ENCODE peak calls at places on chromosomes 12 and 14, in nine cellular contexts. M, P, W, C, A, B, U, V and N are unnamed samples.

GRCh38 chr12:119044094-119044493 is 62.8 kb downstream of the SRRM4 start:
- DNase-seq in P (no peak), U (no peak), B (no peak), A (no peak), C (no peak), M (no peak), W (no peak), V (no peak), N (no peak)

GRCh38 chr12:52649066-52649465 is 2.9 kb downstream of the KRT2 start:
- DNase-seq in M (no peak), C (no peak), B (no peak), P (no peak), A (no peak), W (no peak), U (no peak), V (no peak), N (no peak)

GRCh38 chr14:37588667-37588955 is 6.4 kb downstream of the FOXA1 start:
- DNase-seq in V (no peak), A (no peak), W (no peak), U (no peak), B (no peak), P (no peak), C (no peak), M (no peak), N (no peak)

GRCh38 chr12:122413516-122414404 is 8.7 kb downstream of the CLIP1 start:
- DNase-seq in P (no peak), A (no peak), V (no peak), W (no peak), C (peak; percentile 97), M (no peak), B (peak; percentile 50), U (no peak), N (no peak)

GRCh38 chr12:109915171-109916040 is 15.3 kb downstream of the TCHP start:
- DNase-seq in W (no peak), P (no peak), A (no peak), C (no peak), V (no peak), B (no peak), U (peak; percentile 68), M (no peak), N (no peak)

GRCh38 chr14:33569844-33570716 is 380.8 kb downstream of the EGLN3 start:
- DNase-seq in W (no peak), M (no peak), V (no peak), A (no peak), U (no peak), P (no peak), C (no peak), B (peak; percentile 35), N (no peak)

GRCh38 chr14:104094709-104095425 is 9.4 kb downstream of the ASPG start:
- DNase-seq in U (peak; percentile 88), V (peak; percentile 76), B (peak; percentile 55), A (no peak), C (peak; percentile 79), M (no peak), W (peak; percentile 68), P (no peak), N (no peak)

GRCh38 chr14:91138511-91139359 is 24.9 kb downstream of the DGLUCY start:
- DNase-seq in B (peak; percentile 48), W (no peak), V (no peak), M (no peak), U (no peak), P (no peak), C (peak; percentile 78), A (no peak), N (no peak)

GRCh38 chr12:115451785-115452736 is 768.1 kb upstream of the TBX3 start:
- DNase-seq in C (peak; percentile 4), V (peak; percentile 60), P (peak; percentile 10), A (no peak), B (peak; percentile 65), U (no peak), W (no peak), M (no peak), N (no peak)

GRCh38 chr14:84006643-84007137 is 1523.3 kb upstream of the FLRT2 start:
- DNase-seq in U (no peak), W (no peak), V (peak; percentile 1), B (no peak), P (no peak), A (no peak), M (no peak), C (peak; percentile 74), N (no peak)

GRCh38 chr14:70976591-70976990 is 69.3 kb downstream of the PCNX1 start:
- DNase-seq in C (no peak), V (no peak), W (no peak), U (no peak), P (no peak), M (no peak), A (no peak), B (no peak), N (no peak)

GRCh38 chr14:32514236-32514635 is 185.1 kb downstream of the AKAP6 start:
- DNase-seq in P (peak; percentile 4), V (no peak), W (no peak), C (no peak), B (peak; percentile 18), A (no peak), M (no peak), U (no peak), N (no peak)
- H3K27ac ChIP-seq in P (no peak overlapping the region), V (no peak overlapping the region), W (no peak overlapping the region), C (no peak overlapping the region), B (peak overlapping the region; percentile 52), A (no peak overlapping the region), M (no peak overlapping the region), U (no peak overlapping the region), N (no peak overlapping the region)

DNA sequence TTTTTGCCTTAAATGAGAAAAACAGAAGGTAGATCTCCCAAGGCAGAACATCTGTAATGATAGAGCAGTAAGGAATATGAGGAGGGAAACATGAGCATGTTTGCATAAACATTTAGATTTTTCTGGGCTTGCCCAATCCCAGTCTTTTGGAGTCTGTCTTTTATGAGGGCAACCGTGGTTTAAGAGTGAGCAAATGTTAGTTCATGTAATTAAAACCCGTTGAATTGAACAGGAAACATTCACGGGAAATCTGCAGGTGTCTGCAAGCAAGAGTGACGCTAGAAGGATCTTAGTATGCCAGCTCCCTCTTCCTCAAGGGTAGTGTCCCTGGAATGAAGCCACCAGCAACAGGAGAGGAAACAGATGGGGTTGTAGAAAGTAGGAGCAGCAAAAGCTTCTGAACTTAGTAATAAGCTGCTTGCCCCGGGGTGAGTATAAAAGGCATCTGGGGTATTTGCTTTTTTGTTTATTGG is 79.4 kb downstream of the ARF6 start:
- DNase-seq in P (peak; percentile 74), M (no peak), A (peak; percentile 79), C (peak; percentile 63), W (no peak), B (peak; percentile 83), U (no peak), V (no peak), N (no peak)
- H3K4me3 ChIP-seq in P (peak overlapping the region; percentile 33), M (peak overlapping the region; percentile 6), A (peak overlapping the region; percentile 35), C (no peak overlapping the region), W (peak overlapping the region; percentile 16), B (peak overlapping the region; percentile 60), U (no peak overlapping the region), V (no peak overlapping the region), N (peak overlapping the region; percentile 20)

DNA sequence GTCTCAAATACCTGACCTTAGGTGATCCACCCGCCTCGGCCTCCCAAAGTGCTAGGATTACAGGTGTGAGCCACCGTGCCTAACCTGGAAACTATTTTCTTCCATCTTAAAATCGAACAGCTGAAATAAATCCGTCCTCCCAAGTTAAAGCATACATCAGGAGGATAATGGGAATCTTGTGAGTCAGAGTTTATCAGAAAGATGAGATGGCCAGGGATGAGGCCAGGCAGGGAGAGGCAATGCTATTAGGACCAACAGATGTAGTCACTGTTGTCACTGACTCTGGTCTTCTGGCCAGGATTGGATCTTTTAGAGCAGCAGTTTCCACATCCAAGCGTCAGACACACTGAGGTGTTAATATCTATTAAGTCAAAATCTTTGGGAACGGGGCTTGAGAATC is 61.7 kb upstream of the USP44 start:
- DNase-seq in A (no peak), P (peak; percentile 58), U (no peak), B (no peak), M (peak; percentile 12), C (no peak), V (no peak), W (no peak), N (no peak)
- H3K36me3 ChIP-seq in A (no peaks in the 10 kb centered on the region), P (no peaks in the 10 kb centered on the region), U (no peaks in the 10 kb centered on the region), B (no peaks in the 10 kb centered on the region), M (no peaks in the 10 kb centered on the region), C (no peaks in the 10 kb centered on the region), V (no peaks in the 10 kb centered on the region), W (no peaks in the 10 kb centered on the region), N (no peaks in the 10 kb centered on the region)

GRCh38 chr12:11701398-11701797 is 51.9 kb downstream of the ETV6 start:
- DNase-seq in A (no peak), U (no peak), M (no peak), C (no peak), V (no peak), W (no peak), P (no peak), B (no peak), N (no peak)

GRCh38 chr12:11702959-11703358 is 53.5 kb downstream of the ETV6 start:
- DNase-seq in U (no peak), V (no peak), C (no peak), P (no peak), W (no peak), B (no peak), A (no peak), M (no peak), N (no peak)

GRCh38 chr12:11705010-11705409 is 55.5 kb downstream of the ETV6 start:
- DNase-seq in M (no peak), P (peak; percentile 97), W (no peak), U (no peak), B (peak; percentile 96), C (peak; percentile 19), A (peak; percentile 50), V (no peak), N (no peak)

GRCh38 chr12:11704094-11704493 is 54.6 kb downstream of the ETV6 start:
- DNase-seq in M (no peak), C (no peak), B (no peak), U (no peak), P (no peak), V (no peak), W (no peak), A (no peak), N (no peak)

DNA sequence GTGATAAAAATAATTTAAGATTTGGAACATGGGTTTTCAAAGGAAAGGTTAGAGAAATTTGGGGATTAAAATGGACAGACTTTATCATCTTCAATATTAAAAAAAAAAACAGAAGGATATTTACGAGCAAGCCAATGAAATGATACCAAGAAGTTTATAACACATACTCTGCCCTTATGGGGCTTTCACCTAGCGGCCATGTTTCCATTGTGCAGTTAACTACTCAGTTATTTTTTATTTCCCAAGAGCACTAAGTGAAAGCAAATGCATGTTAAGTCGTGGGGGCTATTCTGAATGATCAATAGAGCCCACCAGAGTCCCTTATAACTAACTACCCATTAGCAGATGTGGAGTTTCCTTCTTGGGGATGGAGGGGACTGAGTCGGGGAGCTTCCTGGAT is 53.9 kb downstream of the ETV6 start:
- DNase-seq in A (no peak), B (no peak), P (no peak), U (no peak), W (no peak), C (no peak), V (no peak), M (no peak), N (no peak)
- H3K27ac ChIP-seq in A (no peak overlapping the region), B (no peak overlapping the region), P (no peak overlapping the region), U (no peak overlapping the region), W (no peak overlapping the region), C (no peak overlapping the region), V (no peak overlapping the region), M (peak overlapping the region; percentile 68), N (no peak overlapping the region)

DNA sequence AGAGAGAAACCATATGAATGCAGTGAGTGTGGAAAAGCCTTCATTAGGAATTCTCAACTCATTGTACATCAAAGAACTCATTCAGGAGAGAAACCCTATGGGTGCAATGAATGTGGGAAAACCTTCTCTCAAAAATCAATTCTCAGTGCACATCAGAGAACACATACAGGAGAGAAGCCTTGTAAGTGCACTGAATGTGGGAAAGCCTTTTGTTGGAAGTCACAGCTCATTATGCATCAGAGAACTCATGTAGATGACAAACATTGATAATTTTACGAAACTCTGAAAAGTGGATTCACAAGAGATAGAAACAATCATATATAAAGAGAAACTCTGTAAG is 22.9 kb downstream of the ZNF268 start:
- DNase-seq in W (no peak), U (no peak), M (no peak), C (no peak), A (no peak), B (peak; percentile 15), V (no peak), P (no peak), N (no peak)
- H3K4me3 ChIP-seq in W (no peak overlapping the region), U (no peak overlapping the region), M (no peak overlapping the region), C (no peak overlapping the region), A (no peak overlapping the region), B (peak overlapping the region; percentile 19), V (no peak overlapping the region), P (no peak overlapping the region), N (no peak overlapping the region)